ENCODE peak calls at places on chromosomes 4 and X, in ten cellular contexts. C, A, F, V, H, T, O, W, R and Q are unnamed samples.

GRCh38 chrX:11724122-11725017 is 33.7 kb upstream of the MSL3 start:
- DNase-seq in A (no peak), V (no peak), H (no peak), C (no peak), O (no peak), R (peak), T (no peak), W (peak), F (peak), Q (no peak)

GRCh38 chr4:111228396-111228795 is 605.5 kb upstream of the PITX2 start:
- DNase-seq in O (no peak), C (no peak), H (no peak), W (peak), F (no peak), V (no peak), A (no peak), R (no peak), T (no peak), Q (no peak)

GRCh38 chrX:18377802-18378201 is 23.3 kb upstream of the SCML2 start:
- DNase-seq in C (no peak), T (no peak), A (no peak), W (peak), V (no peak), R (no peak), H (peak), O (no peak), F (peak), Q (no peak)

GRCh38 chr4:88737304-88738015 is 39.8 kb upstream of the NAP1L5 start:
- DNase-seq in H (no peak), T (no peak), F (no peak), O (no peak), C (no peak), V (no peak), W (no peak), A (no peak), R (no peak), Q (no peak)

GRCh38 chr4:134001057-134001456 is 200.5 kb downstream of the PABPC4L start:
- DNase-seq in A (no peak), C (no peak), F (peak), T (no peak), V (no peak), R (no peak), W (no peak), O (no peak), H (no peak), Q (no peak)

GRCh38 chr4:153790962-153791551 is 2.2 kb upstream of the SFRP2 start:
- DNase-seq in W (peak), V (no peak), O (no peak), F (no peak), A (no peak), T (no peak), C (peak), R (no peak), H (peak), Q (no peak)

GRCh38 chr4:187268940-187269339 is 545.3 kb upstream of the FAT1 start:
- DNase-seq in O (no peak), R (no peak), W (peak), V (no peak), F (peak), T (no peak), C (no peak), A (no peak), H (no peak), Q (no peak)

GRCh38 chr4:79042079-79042674 is 102.9 kb upstream of the PAQR3 start:
- DNase-seq in T (no peak), F (peak), V (no peak), O (no peak), A (peak), C (no peak), W (peak), H (no peak), R (no peak), Q (no peak)

GRCh38 chr4:65789850-65790249 is 119.6 kb upstream of the EPHA5 start:
- DNase-seq in R (no peak), C (no peak), V (no peak), O (no peak), T (no peak), H (no peak), A (no peak), W (no peak), F (no peak), Q (no peak)

GRCh38 chrX:45006002-45006800 is 133.2 kb downstream of the KDM6A start:
- DNase-seq in H (no peak), C (no peak), W (no peak), O (no peak), F (peak), V (no peak), R (peak), T (no peak), A (no peak), Q (no peak)

GRCh38 chr4:119627267-119628190 is 1.1 kb downstream of the PDE5A start:
- DNase-seq in W (peak), C (peak), F (peak), R (peak), O (peak), V (peak), H (peak), A (peak), T (peak), Q (peak)

GRCh38 chr4:175971393-175972179 is 94.1 kb upstream of the WDR17 start:
- DNase-seq in C (no peak), R (no peak), O (no peak), F (no peak), H (no peak), A (no peak), V (no peak), T (no peak), W (peak), Q (no peak)

GRCh38 chr4:24743931-24744330 is 51.4 kb upstream of the SOD3 start:
- DNase-seq in V (no peak), R (no peak), C (no peak), A (no peak), T (no peak), W (peak), O (peak), F (no peak), H (no peak), Q (peak)

GRCh38 chrX:148811236-148811635 is 310.8 kb downstream of the AFF2 start:
- DNase-seq in F (no peak), V (no peak), W (peak), T (no peak), A (no peak), H (no peak), O (no peak), C (no peak), R (no peak), Q (no peak)

GRCh38 chr4:139492429-139492828 is 38.5 kb downstream of the RAB33B start:
- DNase-seq in F (no peak), V (no peak), O (no peak), T (no peak), C (no peak), H (no peak), W (no peak), R (no peak), A (no peak), Q (peak)

GRCh38 chr4:164731827-164732474 is 22.0 kb upstream of the SMIM31 start:
- DNase-seq in R (peak), C (peak), O (no peak), F (peak), A (no peak), H (peak), W (peak), V (peak), T (no peak), Q (no peak)

GRCh38 chrX:143634701-143635442 is 1.0 kb downstream of the SLITRK4 start:
- DNase-seq in V (no peak), A (peak), C (no peak), R (no peak), F (peak), H (no peak), T (no peak), W (peak), O (no peak), Q (no peak)